ENCODE peak calls at places on chromosomes 7 and 10, in five cellular contexts. O is IMR-90, C is H9, U is mesenchymal stem cell, M is H1. Z is an unnamed sample.
A peak's percentile ranks its signal among the peaks of the same experiment; 100 is the strongest.

GRCh38 chr10:86500846-86501245 is 20.7 kb downstream of the WAPL start:
- DNase-seq in U (peak; percentile 40), C (no peak), O (peak; percentile 65), M (no peak), Z (no peak)

GRCh38 chr10:11515596-11516418 is 95.6 kb downstream of the USP6NL start:
- DNase-seq in U (peak; percentile 72), C (no peak), M (no peak), O (peak; percentile 70), Z (no peak)

GRCh38 chr7:67636363-67637355 is 640.0 kb downstream of the TYW1 start:
- DNase-seq in C (peak; percentile 43), U (no peak), M (no peak), O (no peak), Z (no peak)

GRCh38 chr10:61410353-61410752 is 42.8 kb downstream of the TMEM26 start:
- DNase-seq in U (no peak), O (no peak), M (no peak), C (peak; percentile 31), Z (no peak)

GRCh38 chr10:129949411-129950335 is 14.4 kb downstream of the EBF3 start:
- DNase-seq in U (no peak), M (no peak), O (peak; percentile 26), C (peak; percentile 75), Z (peak; percentile 21)

GRCh38 chr10:26858707-26859034 is 2.1 kb downstream of the ABI1 start:
- DNase-seq in U (no peak), C (no peak), M (no peak), O (no peak), Z (no peak)

GRCh38 chr10:6669269-6669859 is 89.3 kb upstream of the PRKCQ start:
- DNase-seq in O (peak; percentile 73), C (no peak), M (no peak), U (peak; percentile 67), Z (peak; percentile 17)

GRCh38 chr10:44172883-44173557 is 211.9 kb downstream of the CXCL12 start:
- DNase-seq in U (no peak), C (no peak), M (no peak), O (no peak), Z (no peak)

GRCh38 chr10:34526758-34527730 is 288.1 kb downstream of the PARD3 start:
- DNase-seq in O (peak; percentile 98), U (peak; percentile 98), M (peak; percentile 59), C (peak; percentile 60), Z (peak; percentile 70)

GRCh38 chr10:108970016-108970415 is 953.3 kb downstream of the XPNPEP1 start:
- DNase-seq in M (peak; percentile 1), C (peak; percentile 40), O (peak; percentile 8), U (peak; percentile 64), Z (peak; percentile 69)

GRCh38 chr7:2633538-2634264 is 1.9 kb downstream of the TTYH3 start:
- DNase-seq in M (no peak), C (no peak), O (peak; percentile 89), U (peak; percentile 96), Z (no peak)

GRCh38 chr10:51733061-51733460 is 33.7 kb upstream of the CSTF2T start:
- DNase-seq in C (no peak), M (no peak), O (peak; percentile 67), U (peak; percentile 6), Z (no peak)

GRCh38 chr7:42947531-42947930 is 15.4 kb downstream of the MRPL32 start:
- DNase-seq in O (no peak), C (no peak), M (no peak), U (peak; percentile 30), Z (no peak)

GRCh38 chr7:34656036-34656435 is 2.0 kb upstream of the NPSR1 start:
- DNase-seq in O (no peak), U (no peak), C (no peak), M (no peak), Z (no peak)

GRCh38 chr7:98808751-98809460 is 60.9 kb downstream of the TMEM130 start:
- DNase-seq in U (no peak), C (no peak), M (no peak), O (no peak), Z (no peak)

GRCh38 chr7:74083928-74084721 is 521 bp downstream of the LIMK1 start:
- DNase-seq in C (peak; percentile 57), U (peak; percentile 76), M (no peak), O (peak; percentile 59), Z (no peak)

GRCh38 chr7:40115941-40116340 is 18.5 kb downstream of the MPLKIP start:
- DNase-seq in O (no peak), U (no peak), C (no peak), M (no peak), Z (no peak)

GRCh38 chr7:155861480-155861868 is 49.2 kb upstream of the SHH start:
- DNase-seq in U (no peak), M (no peak), O (no peak), C (no peak), Z (no peak)

GRCh38 chr7:152711444-152711944 is 35.6 kb upstream of the XRCC2 start:
- DNase-seq in O (no peak), U (no peak), C (no peak), M (no peak), Z (no peak)

GRCh38 chr7:100705753-100706671 is at the start of gene POP7:
- DNase-seq in M (peak; percentile 94), O (peak; percentile 97), U (peak; percentile 98), C (peak; percentile 98), Z (peak; percentile 99)

GRCh38 chr10:102629661-102630614 is 14.3 kb upstream of the TRIM8 start:
- DNase-seq in U (peak; percentile 92), O (peak; percentile 91), C (peak; percentile 90), M (peak; percentile 60), Z (peak; percentile 73)

GRCh38 chr10:9944690-9945089 is 1073.0 kb upstream of the CELF2 start:
- DNase-seq in U (no peak), M (no peak), C (no peak), O (no peak), Z (no peak)

GRCh38 chr7:152136623-152137022 is 111.1 kb downstream of the GALNT11 start:
- DNase-seq in M (no peak), C (no peak), O (peak; percentile 31), U (peak; percentile 86), Z (no peak)

GRCh38 chr10:15738237-15738928 is 18.7 kb upstream of the ITGA8 start:
- DNase-seq in U (no peak), O (no peak), M (no peak), C (no peak), Z (no peak)

GRCh38 chr7:131498237-131498885 is 58.1 kb downstream of the PODXL start:
- DNase-seq in O (peak; percentile 56), U (no peak), M (no peak), C (no peak), Z (no peak)

GRCh38 chr7:72925546-72926120 is 738 bp downstream of the POM121 start:
- DNase-seq in U (peak; percentile 35), M (no peak), C (no peak), O (no peak), Z (no peak)

GRCh38 chr10:126088144-126088543 is 191.8 kb downstream of the FANK1 start:
- DNase-seq in U (peak; percentile 90), M (no peak), O (peak; percentile 76), C (peak; percentile 37), Z (no peak)

GRCh38 chr10:71840177-71840711 is 10.8 kb downstream of the PSAP start:
- DNase-seq in U (peak; percentile 98), O (peak; percentile 96), M (peak; percentile 62), C (peak; percentile 94), Z (peak; percentile 94)

GRCh38 chr7:114426380-114426779 is 11.8 kb downstream of the FOXP2 start:
- DNase-seq in U (no peak), O (no peak), C (no peak), M (no peak), Z (no peak)

GRCh38 chr10:111347386-111348005 is 270.7 kb downstream of the ADRA2A start:
- DNase-seq in U (no peak), C (no peak), O (no peak), M (no peak), Z (no peak)

GRCh38 chr7:45657890-45658715 is 83.9 kb downstream of the ADCY1 start:
- DNase-seq in C (no peak), U (no peak), M (no peak), O (no peak), Z (no peak)

GRCh38 chr10:132417957-132418441 is 21.0 kb downstream of the PWWP2B start:
- DNase-seq in M (no peak), C (no peak), O (no peak), U (no peak), Z (no peak)

GRCh38 chr7:102115931-102116330 is 170.7 kb upstream of the SH2B2 start:
- DNase-seq in C (no peak), O (no peak), U (no peak), M (no peak), Z (no peak)

GRCh38 chr10:125629758-125630376 is 53.1 kb downstream of the TEX36 start:
- DNase-seq in M (no peak), O (peak; percentile 53), U (peak; percentile 10), C (no peak), Z (no peak)

GRCh38 chr7:51965454-51965853 is 648.8 kb upstream of the COBL start:
- DNase-seq in O (no peak), C (no peak), M (no peak), U (no peak), Z (no peak)

GRCh38 chr7:135710417-135711138 is 17.4 kb downstream of the SLC13A4 start:
- DNase-seq in C (peak; percentile 72), U (no peak), M (no peak), O (no peak), Z (no peak)
- H3K18ac ChIP-seq in C (no peak overlapping the region), U (no peak overlapping the region), M (no peak overlapping the region), O (no peak overlapping the region), Z (peak overlapping the region; percentile 70)

DNA sequence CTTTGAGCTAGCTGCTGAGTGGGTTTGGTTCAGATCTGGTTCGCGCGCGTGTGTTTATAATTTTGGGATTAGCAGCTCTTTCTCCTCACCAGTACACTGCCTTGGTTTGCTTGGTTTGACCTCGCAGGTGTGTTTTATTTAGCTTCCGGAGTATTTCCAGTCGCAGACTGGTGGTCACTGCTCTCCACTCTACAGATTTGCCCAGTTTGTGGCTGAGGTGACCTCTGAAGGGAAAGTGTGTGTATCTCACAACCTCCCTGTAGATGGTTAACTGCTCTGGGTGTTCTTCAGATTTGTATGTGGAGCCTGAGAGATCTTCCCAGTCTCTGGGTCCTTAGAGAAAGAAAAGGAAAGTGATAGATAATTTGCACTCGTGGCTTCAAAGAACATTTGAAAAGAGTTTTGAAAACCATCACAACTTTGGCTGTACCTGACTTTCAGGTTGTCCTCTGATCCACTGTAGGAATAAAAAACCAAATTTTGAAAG is 654 bp downstream of the ZNF277 start:
- DNase-seq in U (peak; percentile 36), O (no peak), C (no peak), M (no peak), Z (no peak)
- H3K4ac ChIP-seq in U (no peak overlapping the region), O (peak overlapping the region; percentile 31), C (no peak overlapping the region), M (no peak overlapping the region), Z (no peak overlapping the region)

DNA sequence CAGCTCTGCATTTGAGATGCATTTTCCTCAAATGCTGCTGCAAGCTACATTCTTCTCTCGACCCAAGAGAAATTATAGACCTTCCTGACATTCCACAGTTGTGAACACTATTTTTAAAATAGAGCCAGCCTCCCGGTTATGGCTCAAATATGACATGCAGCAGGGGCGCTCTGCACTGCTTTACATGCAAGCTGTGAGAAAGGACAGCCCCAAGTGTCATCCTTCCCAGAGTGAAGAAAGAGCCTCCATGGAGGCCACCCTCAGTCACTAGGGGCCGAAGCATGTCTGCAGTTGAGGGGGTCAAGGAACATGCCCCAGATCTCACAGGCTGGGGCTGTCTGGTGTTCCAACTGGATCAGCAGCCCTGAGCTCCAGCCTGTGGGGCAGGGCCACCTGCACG is 63.9 kb upstream of the CHST15 start:
- DNase-seq in O (no peak), C (no peak), M (no peak), U (peak; percentile 39), Z (no peak)
- H2BK15ac ChIP-seq in O (no peak overlapping the region), C (no peak overlapping the region), M (no peak overlapping the region), U (no peak overlapping the region), Z (no peak overlapping the region)

GRCh38 chr10:117651121-117651520 is 108.6 kb downstream of the EMX2 start:
- DNase-seq in O (no peak), U (no peak), M (no peak), C (no peak), Z (no peak)
- H3K18ac ChIP-seq in O (no peak overlapping the region), U (no peak overlapping the region), M (no peak overlapping the region), C (no peak overlapping the region), Z (no peak overlapping the region)

Z was measured in neuronal stem cell.